ENCODE peak calls at places on chromosomes 3 and 15, in nine cellular contexts. H, Q, J, K, I, L, W, X and N are unnamed samples.

GRCh38 chr15:38610748-38611147 is 46.1 kb upstream of the RASGRP1 start:
- DNase-seq in H (no peak), L (no peak), K (no peak), J (no peak), I (no peak), Q (no peak), W (peak), X (peak), N (no peak)

GRCh38 chr3:108822167-108822897 is at the start of gene TRAT1:
- DNase-seq in H (no peak), L (no peak), Q (no peak), I (no peak), X (no peak), W (no peak), K (no peak), J (no peak), N (no peak)

GRCh38 chr3:60803812-60804211 is 447.4 kb downstream of the FHIT start:
- DNase-seq in I (no peak), J (no peak), H (no peak), X (no peak), Q (no peak), L (no peak), W (no peak), K (no peak), N (no peak)

GRCh38 chr3:46010519-46011113 is 15.0 kb upstream of the FYCO1 start:
- DNase-seq in H (no peak), L (no peak), I (no peak), K (no peak), X (no peak), J (no peak), Q (no peak), W (no peak), N (no peak)

GRCh38 chr15:51755790-51756189 is 4.4 kb downstream of the TMOD2 start:
- DNase-seq in H (no peak), K (no peak), W (no peak), Q (no peak), L (no peak), J (no peak), X (no peak), I (no peak), N (no peak)

GRCh38 chr3:114411811-114412803 is 118.3 kb downstream of the TIGIT start:
- DNase-seq in X (no peak), I (peak), J (no peak), L (peak), H (peak), W (no peak), Q (no peak), K (peak), N (no peak)

GRCh38 chr3:194168994-194169393 is 33.0 kb downstream of the HES1 start:
- DNase-seq in I (no peak), Q (no peak), K (no peak), W (no peak), H (no peak), L (no peak), X (no peak), J (no peak), N (no peak)

GRCh38 chr3:14451844-14452533 is 49.6 kb downstream of the SLC6A6 start:
- DNase-seq in W (no peak), L (peak), I (peak), H (peak), J (no peak), K (peak), Q (no peak), X (no peak), N (no peak)

GRCh38 chr3:108136888-108137814 is 46.3 kb upstream of the CD47 start:
- DNase-seq in K (no peak), L (no peak), I (no peak), X (no peak), W (no peak), H (no peak), J (no peak), Q (no peak), N (no peak)

GRCh38 chr15:91522609-91523332 is 330.7 kb upstream of the SLCO3A1 start:
- DNase-seq in J (no peak), L (peak), X (no peak), H (peak), K (no peak), Q (no peak), I (no peak), W (no peak), N (no peak)

GRCh38 chr3:75294124-75294523 is 370.0 kb upstream of the FRG2C start:
- DNase-seq in I (peak), L (peak), W (no peak), H (peak), K (peak), X (no peak), J (peak), Q (no peak), N (no peak)

GRCh38 chr3:21433751-21434150 is 317.3 kb downstream of the ZNF385D start:
- DNase-seq in X (no peak), J (no peak), Q (no peak), W (no peak), I (no peak), K (no peak), H (no peak), L (no peak), N (no peak)

GRCh38 chr15:48842501-48842900 is 31.6 kb upstream of the CEP152 start:
- DNase-seq in W (no peak), X (no peak), K (no peak), J (no peak), L (no peak), H (no peak), I (no peak), Q (no peak), N (no peak)

GRCh38 chr3:20696393-20697045 is 510.5 kb upstream of the SGO1 start:
- DNase-seq in X (no peak), J (no peak), Q (no peak), L (no peak), W (no peak), H (no peak), K (no peak), I (no peak), N (no peak)

GRCh38 chr15:81941479-81941878 is 104.3 kb downstream of the MEX3B start:
- DNase-seq in J (no peak), X (no peak), L (no peak), H (no peak), K (no peak), W (no peak), Q (no peak), I (no peak), N (no peak)

GRCh38 chr15:82554351-82554750 is 14.1 kb upstream of the RPS17 start:
- DNase-seq in J (no peak), Q (no peak), I (no peak), L (peak), H (no peak), K (no peak), W (no peak), X (no peak), N (no peak)

GRCh38 chr15:94305133-94305532 is 73.8 kb downstream of the MCTP2 start:
- DNase-seq in X (no peak), W (no peak), K (no peak), L (no peak), Q (no peak), J (no peak), H (peak), I (no peak), N (no peak)

GRCh38 chr3:195151402-195151801 is 119.6 kb downstream of the XXYLT1 start:
- DNase-seq in I (no peak), H (no peak), X (no peak), W (no peak), J (no peak), L (no peak), Q (no peak), K (no peak), N (no peak)

GRCh38 chr15:48144889-48145288 is 24.1 kb downstream of the SLC24A5 start:
- DNase-seq in I (peak), K (peak), W (no peak), H (peak), Q (no peak), L (peak), J (no peak), X (no peak), N (no peak)

GRCh38 chr3:14170569-14171159 is 7.7 kb downstream of the XPC start:
- DNase-seq in W (no peak), J (no peak), I (no peak), L (peak), K (peak), H (peak), X (no peak), Q (no peak), N (no peak)

GRCh38 chr3:10817506-10817905 is 1.5 kb downstream of the SLC6A11 start:
- DNase-seq in L (no peak), K (no peak), X (no peak), J (no peak), I (no peak), H (no peak), W (no peak), Q (no peak), N (no peak)

GRCh38 chr3:191775451-191776233 is 314.7 kb downstream of the PYDC2 start:
- DNase-seq in H (peak), L (peak), W (no peak), Q (no peak), K (no peak), X (no peak), I (no peak), J (no peak), N (no peak)

GRCh38 chr3:178826437-178827010 is 245.1 kb downstream of the ZMAT3 start:
- DNase-seq in H (no peak), X (no peak), L (no peak), W (no peak), Q (no peak), K (no peak), I (no peak), J (no peak), N (no peak)

GRCh38 chr15:96046620-96047240 is 283.8 kb upstream of the NR2F2 start:
- DNase-seq in J (no peak), W (no peak), I (no peak), Q (no peak), H (peak), L (no peak), X (no peak), K (no peak), N (no peak)

GRCh38 chr3:14949126-14949525 is 1.7 kb downstream of the NR2C2 start:
- DNase-seq in I (no peak), L (no peak), Q (no peak), H (no peak), X (no peak), K (no peak), W (no peak), J (no peak), N (no peak)

GRCh38 chr3:72446406-72447058 is 401.7 kb downstream of the SHQ1 start:
- DNase-seq in L (peak), K (peak), Q (peak), J (no peak), W (peak), X (no peak), H (peak), I (no peak), N (peak)

GRCh38 chr3:96776818-96777217 is 37.6 kb upstream of the EPHA6 start:
- DNase-seq in Q (no peak), H (no peak), J (no peak), W (no peak), L (no peak), K (no peak), X (no peak), I (no peak), N (no peak)
- TF ChIP-seq CTCF in Q (no peak), H (no peak), J (no peak), W (no peak), L (no peak), K (no peak), X (no peak), I (no peak), N (no peak)

GRCh38 chr15:101219441-101219840 is 32.4 kb downstream of the CHSY1 start:
- DNase-seq in I (no peak), H (no peak), Q (no peak), L (no peak), J (no peak), W (no peak), K (no peak), X (no peak), N (no peak)

GRCh38 chr15:101213570-101213969 is 38.3 kb downstream of the CHSY1 start:
- DNase-seq in W (no peak), X (no peak), J (no peak), Q (no peak), I (no peak), H (no peak), K (no peak), L (no peak), N (no peak)

GRCh38 chr15:101220060-101220459 is 31.8 kb downstream of the CHSY1 start:
- DNase-seq in W (no peak), H (no peak), X (no peak), Q (no peak), L (no peak), I (no peak), K (no peak), J (no peak), N (no peak)

GRCh38 chr15:101215681-101216080 is 36.2 kb downstream of the CHSY1 start:
- DNase-seq in X (no peak), J (no peak), I (no peak), W (no peak), L (no peak), Q (no peak), K (no peak), H (no peak), N (no peak)

GRCh38 chr15:101217446-101217845 is 34.4 kb downstream of the CHSY1 start:
- DNase-seq in Q (no peak), I (no peak), J (no peak), X (no peak), W (no peak), L (no peak), H (no peak), K (no peak), N (no peak)
- TF ChIP-seq CTCF in Q (no peak), I (peak), J (no peak), X (no peak), W (no peak), L (no peak), H (no peak), K (no peak), N (no peak)

DNA sequence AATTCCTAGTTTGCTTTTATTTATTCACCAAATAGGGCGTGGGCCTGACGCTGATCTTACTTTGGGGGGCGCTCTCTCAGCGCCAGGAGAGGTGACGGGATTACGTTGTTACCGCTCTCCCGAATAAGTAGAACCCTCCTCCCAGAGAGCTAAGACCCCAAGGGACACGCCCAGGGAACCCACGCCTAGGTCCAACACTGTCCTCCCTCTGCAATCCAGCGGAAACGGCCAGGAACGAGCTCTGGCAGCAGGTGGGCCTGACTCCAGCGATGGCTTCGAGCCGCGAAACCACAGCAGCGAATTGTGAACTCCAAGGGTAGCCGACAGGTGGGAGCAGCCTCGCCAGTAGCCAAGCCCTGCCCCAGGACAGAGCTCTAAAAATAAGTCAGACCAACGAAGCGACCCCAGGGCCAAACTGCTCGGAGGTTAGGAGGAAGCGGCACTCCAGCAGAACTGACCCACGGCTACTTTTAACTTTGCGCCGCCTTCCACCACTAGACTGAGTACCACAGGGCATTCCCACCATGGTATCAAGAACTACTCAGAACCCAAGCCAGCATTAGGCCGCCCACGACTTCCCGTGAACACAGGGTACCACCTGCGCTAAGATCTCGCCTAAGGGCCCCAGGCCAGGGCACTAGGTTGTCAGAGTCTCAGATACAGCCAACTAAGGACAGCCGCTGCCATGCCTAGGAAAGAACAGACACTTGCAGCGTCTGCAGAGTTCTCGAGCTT is 1.6 kb upstream of the SIN3A start:
- DNase-seq in X (peak), H (peak), I (peak), K (peak), Q (peak), J (peak), W (peak), L (peak), N (peak)
- TF ChIP-seq CTCF in X (no peak), H (peak), I (peak), K (no peak), Q (no peak), J (no peak), W (peak), L (no peak), N (peak)

GRCh38 chr3:99499235-99499798 is 139.1 kb upstream of the COL8A1 start:
- DNase-seq in W (no peak), X (no peak), I (peak), L (peak), K (peak), Q (no peak), H (peak), J (peak), N (no peak)
- TF ChIP-seq CTCF in W (no peak), X (no peak), I (peak), L (peak), K (peak), Q (no peak), H (peak), J (peak), N (peak)

GRCh38 chr15:78540135-78540954 is at the start of gene PSMA4:
- DNase-seq in K (peak), I (peak), J (peak), H (peak), W (peak), Q (peak), X (peak), L (peak), N (peak)
- TF ChIP-seq CTCF in K (peak), I (peak), J (no peak), H (no peak), W (peak), Q (no peak), X (no peak), L (peak), N (peak)